ENCODE peak calls at places on chromosomes 16 and 17, in nine cellular contexts. K is left colon; H is posterior vena cava; R is NCI-H2081; S is naive thymus-derived CD8-positive, alpha-beta T cell; O is memory B cell; N is activated CD8-positive, alpha-beta T cell treated with anti-CD3 and anti-CD28 coated beads, Interleukin-2, amount 10 ng/mL, durations not matched to agents 7 days and 5 days; W is GM19239; F is right atrium auricular region. M is an unnamed sample.
A peak's percentile ranks its signal among the peaks of the same experiment; 100 is the strongest.

GRCh38 chr16:30349695-30350094 is 5.4 kb downstream of the CD2BP2 start:
- DNase-seq in K (no peak), H (no peak), R (no peak), S (no peak), O (no peak), N (no peak), W (no peak), F (no peak), M (no peak)

GRCh38 chr16:1610841-1611653 is 825 bp downstream of the IFT140 start:
- DNase-seq in K (peak; percentile 25), H (no peak), R (no peak), S (peak; percentile 32), O (no peak), N (no peak), W (no peak), F (no peak), M (no peak)

GRCh38 chr17:80665792-80666191 is 121.2 kb downstream of the RPTOR start:
- DNase-seq in K (no peak), H (no peak), R (no peak), S (no peak), O (no peak), N (no peak), W (no peak), F (no peak), M (no peak)

GRCh38 chr16:15650698-15651161 is 685 bp downstream of the NDE1 start:
- DNase-seq in K (peak; percentile 42), H (peak; percentile 82), R (no peak), S (peak; percentile 18), O (no peak), N (peak; percentile 57), W (no peak), F (no peak), M (peak; percentile 20)

GRCh38 chr16:66908116-66908515 is 10.6 kb downstream of the CDH16 start:
- DNase-seq in K (no peak), H (no peak), R (no peak), S (no peak), O (no peak), N (no peak), W (no peak), F (no peak), M (no peak)

GRCh38 chr17:76681222-76682137 is 29.3 kb downstream of the MXRA7 start:
- DNase-seq in K (peak; percentile 84), H (peak; percentile 59), R (peak; percentile 78), S (peak; percentile 79), O (peak; percentile 41), N (peak; percentile 86), W (peak; percentile 61), F (peak; percentile 87), M (peak; percentile 84)

GRCh38 chr17:59028328-59028727 is 78.4 kb downstream of the TRIM37 start:
- DNase-seq in K (no peak), H (no peak), R (no peak), S (no peak), O (no peak), N (no peak), W (no peak), F (no peak), M (no peak)

GRCh38 chr16:83214671-83215070 is 587.9 kb downstream of the CDH13 start:
- DNase-seq in K (no peak), H (no peak), R (no peak), S (no peak), O (no peak), N (no peak), W (no peak), F (no peak), M (no peak)

GRCh38 chr16:77868478-77868877 is 80.1 kb downstream of the VAT1L start:
- DNase-seq in K (no peak), H (no peak), R (no peak), S (no peak), O (no peak), N (peak; percentile 22), W (peak; percentile 9), F (no peak), M (peak; percentile 29)

GRCh38 chr17:29469251-29469650 is 79.1 kb downstream of the TAOK1 start:
- DNase-seq in K (no peak), H (no peak), R (no peak), S (no peak), O (no peak), N (no peak), W (no peak), F (no peak), M (no peak)

GRCh38 chr17:73071387-73071999 is 21.0 kb downstream of the SLC39A11 start:
- DNase-seq in K (no peak), H (no peak), R (no peak), S (no peak), O (no peak), N (no peak), W (no peak), F (no peak), M (no peak)

GRCh38 chr16:27228621-27229501 is 25.5 kb downstream of the KDM8 start:
- DNase-seq in K (peak; percentile 48), H (peak; percentile 78), R (no peak), S (no peak), O (no peak), N (no peak), W (no peak), F (no peak), M (no peak)

GRCh38 chr16:85418978-85419491 is 194.1 kb upstream of the GSE1 start:
- DNase-seq in K (peak; percentile 9), H (peak; percentile 50), R (no peak), S (no peak), O (no peak), N (no peak), W (no peak), F (no peak), M (peak; percentile 20)

GRCh38 chr16:1494711-1495110 is 1.6 kb downstream of the TELO2 start:
- DNase-seq in K (no peak), H (no peak), R (no peak), S (no peak), O (no peak), N (no peak), W (no peak), F (peak; percentile 68), M (no peak)

GRCh38 chr16:26648851-26649250 is 417.9 kb upstream of the C16orf82 start:
- DNase-seq in K (no peak), H (no peak), R (no peak), S (no peak), O (no peak), N (no peak), W (no peak), F (no peak), M (no peak)

GRCh38 chr16:88804552-88805339 is 1.2 kb downstream of the CDT1 start:
- DNase-seq in K (peak; percentile 57), H (no peak), R (peak; percentile 37), S (no peak), O (no peak), N (peak; percentile 67), W (no peak), F (no peak), M (no peak)

GRCh38 chr16:85707528-85708095 is 18.9 kb upstream of the GINS2 start:
- DNase-seq in K (peak; percentile 38), H (no peak), R (no peak), S (no peak), O (no peak), N (no peak), W (no peak), F (no peak), M (no peak)

GRCh38 chr16:1965610-1966009 is 984 bp upstream of the RPS2 start:
- DNase-seq in K (peak; percentile 34), H (no peak), R (no peak), S (no peak), O (no peak), N (no peak), W (no peak), F (no peak), M (no peak)

GRCh38 chr17:79926308-79927135 is 87.3 kb upstream of the CBX4 start:
- DNase-seq in K (no peak), H (no peak), R (no peak), S (no peak), O (no peak), N (no peak), W (no peak), F (no peak), M (peak; percentile 29)

GRCh38 chr17:63497708-63498483 is 21.0 kb downstream of the ACE start:
- DNase-seq in K (no peak), H (no peak), R (peak; percentile 47), S (no peak), O (no peak), N (no peak), W (no peak), F (no peak), M (peak; percentile 38)

GRCh38 chr16:27725271-27726010 is 175.5 kb downstream of the KATNIP start:
- DNase-seq in K (no peak), H (peak; percentile 58), R (no peak), S (no peak), O (no peak), N (no peak), W (no peak), F (no peak), M (no peak)

GRCh38 chr17:17877548-17878358 is 41.0 kb upstream of the SREBF1 start:
- DNase-seq in K (peak; percentile 32), H (peak; percentile 95), R (peak; percentile 69), S (no peak), O (no peak), N (no peak), W (no peak), F (peak; percentile 86), M (no peak)

GRCh38 chr16:51524555-51525373 is 373.7 kb upstream of the SALL1 start:
- DNase-seq in K (no peak), H (no peak), R (no peak), S (no peak), O (no peak), N (no peak), W (no peak), F (no peak), M (no peak)

GRCh38 chr16:66511615-66512500 is 38.1 kb downstream of the TK2 start:
- DNase-seq in K (no peak), H (peak; percentile 81), R (no peak), S (no peak), O (no peak), N (no peak), W (no peak), F (no peak), M (no peak)

GRCh38 chr16:12601290-12601900 is 202.3 kb downstream of the CPPED1 start:
- DNase-seq in K (no peak), H (peak; percentile 74), R (no peak), S (no peak), O (no peak), N (no peak), W (no peak), F (no peak), M (no peak)

GRCh38 chr17:65177901-65178300 is 40.7 kb downstream of the RGS9 start:
- DNase-seq in K (no peak), H (no peak), R (no peak), S (no peak), O (no peak), N (no peak), W (no peak), F (no peak), M (no peak)

GRCh38 chr17:57396515-57396921 is 140.2 kb downstream of the MSI2 start:
- DNase-seq in K (peak; percentile 30), H (no peak), R (peak; percentile 91), S (no peak), O (no peak), N (no peak), W (no peak), F (no peak), M (no peak)

GRCh38 chr17:35160354-35161201 is 13.0 kb downstream of the UNC45B start:
- DNase-seq in K (no peak), H (peak; percentile 24), R (no peak), S (peak; percentile 71), O (no peak), N (peak; percentile 44), W (no peak), F (no peak), M (no peak)

GRCh38 chr17:81020767-81021497 is 14.0 kb upstream of the BAIAP2 start:
- DNase-seq in K (peak; percentile 81), H (no peak), R (no peak), S (no peak), O (no peak), N (no peak), W (no peak), F (no peak), M (no peak)

GRCh38 chr17:51341457-51341856 is 81.1 kb downstream of the UTP18 start:
- DNase-seq in K (no peak), H (no peak), R (no peak), S (no peak), O (no peak), N (no peak), W (no peak), F (no peak), M (no peak)

GRCh38 chr16:57735755-57736418 is at the start of gene KATNB1:
- DNase-seq in K (no peak), H (no peak), R (no peak), S (no peak), O (no peak), N (peak; percentile 31), W (no peak), F (no peak), M (no peak)